ENCODE peak calls at places on chromosomes 4 and X, in eight cellular contexts. One of them, this sample, is unnamed. For H3K27me3 and H3K36me3, the result is how much of the 10 kb centered on the place peaks cover.

GRCh38 chr4:71870456-71870855 is 86.6 kb upstream of the GC start:
- DNase-seq in pancreas: no peak
- DNase-seq in left lung: no peak
- DNase-seq in stomach: no peak
- DNase-seq in heart right ventricle: no peak
- DNase-seq in endodermal cell: no peak
- DNase-seq in cardiac muscle cell: no peak
- DNase-seq in IMR-90: no peak
- DNase-seq in this sample: no peak

GRCh38 chr4:108135549-108136209 is 33.1 kb downstream of the LEF1 start:
- DNase-seq in cardiac muscle cell: no peak
- DNase-seq in IMR-90: no peak
- DNase-seq in heart right ventricle: no peak
- DNase-seq in pancreas: no peak
- DNase-seq in stomach: no peak
- DNase-seq in endodermal cell: peak
- DNase-seq in left lung: no peak
- DNase-seq in this sample: peak

GRCh38 chr4:42673084-42673429 is 16.2 kb upstream of the ATP8A1 start:
- DNase-seq in left lung: peak
- DNase-seq in endodermal cell: no peak
- DNase-seq in IMR-90: no peak
- DNase-seq in stomach: peak
- DNase-seq in heart right ventricle: peak
- DNase-seq in pancreas: no peak
- DNase-seq in cardiac muscle cell: peak
- DNase-seq in this sample: no peak

GRCh38 chr4:173538148-173538902 is 8.3 kb upstream of the HAND2 start:
- DNase-seq in endodermal cell: peak
- DNase-seq in pancreas: peak
- DNase-seq in left lung: no peak
- DNase-seq in stomach: no peak
- DNase-seq in IMR-90: no peak
- DNase-seq in cardiac muscle cell: peak
- DNase-seq in heart right ventricle: peak
- DNase-seq in this sample: no peak

GRCh38 chr4:53481586-53481985 is 104.1 kb downstream of the FIP1L1 start:
- DNase-seq in heart right ventricle: no peak
- DNase-seq in cardiac muscle cell: no peak
- DNase-seq in left lung: no peak
- DNase-seq in stomach: no peak
- DNase-seq in endodermal cell: no peak
- DNase-seq in pancreas: no peak
- DNase-seq in IMR-90: no peak
- DNase-seq in this sample: no peak

GRCh38 chr4:110154586-110154985 is 43.8 kb downstream of the ELOVL6 start:
- DNase-seq in left lung: no peak
- DNase-seq in IMR-90: no peak
- DNase-seq in stomach: no peak
- DNase-seq in endodermal cell: no peak
- DNase-seq in pancreas: no peak
- DNase-seq in heart right ventricle: no peak
- DNase-seq in cardiac muscle cell: no peak
- DNase-seq in this sample: no peak

GRCh38 chrX:131739823-131740222 is 195.9 kb downstream of the OR13H1 start:
- DNase-seq in pancreas: no peak
- DNase-seq in heart right ventricle: no peak
- DNase-seq in IMR-90: no peak
- DNase-seq in stomach: no peak
- DNase-seq in left lung: no peak
- DNase-seq in cardiac muscle cell: no peak
- DNase-seq in endodermal cell: no peak
- DNase-seq in this sample: no peak

GRCh38 chrX:4379071-4379470 is 665.6 kb upstream of the PRKX start:
- DNase-seq in heart right ventricle: no peak
- DNase-seq in left lung: no peak
- DNase-seq in cardiac muscle cell: no peak
- DNase-seq in IMR-90: no peak
- DNase-seq in endodermal cell: no peak
- DNase-seq in stomach: no peak
- DNase-seq in pancreas: no peak
- DNase-seq in this sample: no peak

GRCh38 chr4:122476126-122476525 is 19.6 kb upstream of the IL2 start:
- DNase-seq in pancreas: no peak
- DNase-seq in stomach: no peak
- DNase-seq in cardiac muscle cell: no peak
- DNase-seq in heart right ventricle: no peak
- DNase-seq in IMR-90: no peak
- DNase-seq in endodermal cell: no peak
- DNase-seq in left lung: no peak
- DNase-seq in this sample: no peak

GRCh38 chr4:91829531-91829930 is 474.2 kb upstream of the GRID2 start:
- DNase-seq in heart right ventricle: no peak
- DNase-seq in pancreas: no peak
- DNase-seq in left lung: no peak
- DNase-seq in IMR-90: no peak
- DNase-seq in cardiac muscle cell: no peak
- DNase-seq in endodermal cell: no peak
- DNase-seq in stomach: no peak
- DNase-seq in this sample: no peak

GRCh38 chr4:88419874-88420273 is 37.0 kb upstream of the HERC5 start:
- DNase-seq in endodermal cell: no peak
- DNase-seq in cardiac muscle cell: no peak
- DNase-seq in pancreas: no peak
- DNase-seq in stomach: no peak
- DNase-seq in heart right ventricle: no peak
- DNase-seq in left lung: no peak
- DNase-seq in IMR-90: no peak
- DNase-seq in this sample: no peak

GRCh38 chr4:109921384-109921808 is 8.7 kb downstream of the EGF start:
- DNase-seq in pancreas: no peak
- DNase-seq in heart right ventricle: no peak
- DNase-seq in left lung: no peak
- DNase-seq in cardiac muscle cell: no peak
- DNase-seq in IMR-90: peak
- DNase-seq in stomach: no peak
- DNase-seq in endodermal cell: peak
- DNase-seq in this sample: no peak

GRCh38 chr4:152616804-152617203 is 63.0 kb downstream of the TMEM154 start:
- DNase-seq in pancreas: no peak
- DNase-seq in stomach: no peak
- DNase-seq in heart right ventricle: no peak
- DNase-seq in endodermal cell: no peak
- DNase-seq in left lung: no peak
- DNase-seq in IMR-90: no peak
- DNase-seq in cardiac muscle cell: no peak
- DNase-seq in this sample: no peak

GRCh38 chr4:44668521-44668920 is 9.7 kb upstream of the GUF1 start:
- DNase-seq in heart right ventricle: no peak
- DNase-seq in stomach: no peak
- DNase-seq in IMR-90: no peak
- DNase-seq in cardiac muscle cell: no peak
- DNase-seq in pancreas: no peak
- DNase-seq in left lung: no peak
- DNase-seq in endodermal cell: no peak
- DNase-seq in this sample: no peak

GRCh38 chr4:3122081-3122563 is 47.6 kb downstream of the HTT start:
- DNase-seq in cardiac muscle cell: no peak
- DNase-seq in endodermal cell: no peak
- DNase-seq in IMR-90: peak
- DNase-seq in stomach: no peak
- DNase-seq in pancreas: no peak
- DNase-seq in left lung: no peak
- DNase-seq in heart right ventricle: no peak
- DNase-seq in this sample: no peak

GRCh38 chr4:3121596-3121995 is 47.1 kb downstream of the HTT start:
- DNase-seq in left lung: no peak
- DNase-seq in heart right ventricle: no peak
- DNase-seq in pancreas: no peak
- DNase-seq in cardiac muscle cell: no peak
- DNase-seq in endodermal cell: no peak
- DNase-seq in stomach: no peak
- DNase-seq in IMR-90: no peak
- DNase-seq in this sample: no peak

GRCh38 chr4:3124070-3124767 is 49.7 kb downstream of the HTT start:
- DNase-seq in endodermal cell: no peak
- DNase-seq in pancreas: no peak
- DNase-seq in heart right ventricle: no peak
- DNase-seq in cardiac muscle cell: no peak
- DNase-seq in left lung: no peak
- DNase-seq in stomach: no peak
- DNase-seq in IMR-90: no peak
- DNase-seq in this sample: no peak

GRCh38 chr4:3121110-3121509 is 46.6 kb downstream of the HTT start:
- DNase-seq in pancreas: no peak
- DNase-seq in cardiac muscle cell: no peak
- DNase-seq in stomach: no peak
- DNase-seq in left lung: no peak
- DNase-seq in endodermal cell: no peak
- DNase-seq in IMR-90: no peak
- DNase-seq in heart right ventricle: no peak
- DNase-seq in this sample: no peak

DNA sequence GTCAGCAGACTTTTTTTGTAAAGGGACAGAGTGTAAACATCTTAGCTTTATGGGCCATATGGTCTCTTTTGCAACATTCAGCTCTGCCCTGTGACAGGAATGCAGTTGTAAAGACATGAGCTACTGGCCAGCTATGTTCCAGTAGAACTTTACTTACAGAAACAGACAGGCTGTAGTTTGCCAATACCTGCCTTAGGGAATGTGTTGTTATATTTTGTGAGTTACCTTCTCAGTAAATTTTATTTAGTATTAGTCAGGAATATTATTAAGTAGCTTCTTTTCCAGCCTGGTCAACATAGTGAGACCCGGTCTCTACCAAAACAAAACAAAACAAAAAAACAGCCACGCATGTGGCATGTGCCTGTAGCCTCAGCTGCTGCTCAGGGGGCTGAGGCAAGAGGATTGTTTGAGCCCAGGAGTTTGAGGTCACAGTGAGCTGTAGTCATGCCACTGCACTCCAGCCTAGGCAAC is 48.8 kb downstream of the HTT start:
- DNase-seq in left lung: no peak
- DNase-seq in stomach: no peak
- DNase-seq in endodermal cell: no peak
- DNase-seq in cardiac muscle cell: no peak
- DNase-seq in heart right ventricle: no peak
- DNase-seq in pancreas: no peak
- DNase-seq in IMR-90: peak
- DNase-seq in this sample: no peak
- H3K27ac ChIP-seq in left lung: peak
- H3K27ac ChIP-seq in stomach: peak
- H3K27ac ChIP-seq in endodermal cell: peak
- H3K27ac ChIP-seq in cardiac muscle cell: peak
- H3K27ac ChIP-seq in heart right ventricle: peak
- H3K27ac ChIP-seq in pancreas: no peak
- H3K27ac ChIP-seq in IMR-90: peak
- H3K27ac ChIP-seq in this sample: no peak

DNA sequence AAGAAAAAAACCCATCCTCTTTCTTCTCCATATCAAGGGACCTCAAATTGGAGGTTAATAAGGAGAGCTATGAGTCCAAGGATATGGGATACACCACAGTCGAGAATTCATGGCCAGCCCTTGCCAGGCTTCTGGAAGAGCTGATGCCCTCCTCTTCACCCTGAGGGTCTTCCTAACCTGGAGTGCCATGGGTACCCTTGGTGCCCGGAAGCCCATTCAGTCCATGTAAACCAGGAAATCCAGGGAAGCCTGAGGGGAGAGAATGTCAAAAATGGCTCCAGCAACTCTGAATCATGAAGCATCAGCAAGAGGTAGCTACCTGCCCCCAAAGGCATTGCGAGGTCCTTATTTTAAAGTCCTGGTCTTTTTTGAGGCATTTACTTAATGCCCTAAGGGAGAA is 78.2 kb downstream of the ATG4A start:
- DNase-seq in IMR-90: no peak
- DNase-seq in endodermal cell: no peak
- DNase-seq in cardiac muscle cell: no peak
- DNase-seq in pancreas: no peak
- DNase-seq in heart right ventricle: no peak
- DNase-seq in left lung: no peak
- DNase-seq in stomach: no peak
- DNase-seq in this sample: no peak
- H3K27me3 ChIP-seq in IMR-90: under half
- H3K27me3 ChIP-seq in endodermal cell: under half
- H3K27me3 ChIP-seq in cardiac muscle cell: under half
- H3K27me3 ChIP-seq in pancreas: under half
- H3K27me3 ChIP-seq in heart right ventricle: under half
- H3K27me3 ChIP-seq in left lung: under half
- H3K27me3 ChIP-seq in stomach: under half
- H3K27me3 ChIP-seq in this sample: half or more

DNA sequence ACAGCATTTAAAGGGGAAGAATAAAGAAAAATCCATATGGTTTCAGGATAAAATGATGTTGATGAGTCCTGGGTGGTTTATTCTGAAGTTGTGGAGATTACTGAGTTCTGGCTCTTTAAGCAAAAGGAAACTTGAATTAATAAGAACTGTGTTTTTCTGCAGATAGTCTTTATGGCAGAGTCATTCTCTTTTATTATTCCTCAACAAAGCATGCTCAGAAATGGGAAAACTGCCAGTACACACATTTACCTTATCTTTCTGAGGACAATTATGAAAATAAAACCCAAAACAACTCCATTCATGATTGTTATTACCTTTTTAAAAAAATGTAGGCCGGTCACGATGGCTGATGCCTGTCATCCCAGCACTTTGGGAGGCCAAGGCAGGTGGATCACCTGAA is 58.5 kb downstream of the ADD1 start:
- DNase-seq in IMR-90: no peak
- DNase-seq in cardiac muscle cell: no peak
- DNase-seq in left lung: no peak
- DNase-seq in stomach: no peak
- DNase-seq in heart right ventricle: no peak
- DNase-seq in pancreas: no peak
- DNase-seq in endodermal cell: no peak
- DNase-seq in this sample: no peak
- H3K36me3 ChIP-seq in IMR-90: half or more
- H3K36me3 ChIP-seq in cardiac muscle cell: half or more
- H3K36me3 ChIP-seq in left lung: under half
- H3K36me3 ChIP-seq in stomach: half or more
- H3K36me3 ChIP-seq in heart right ventricle: half or more
- H3K36me3 ChIP-seq in pancreas: under half
- H3K36me3 ChIP-seq in endodermal cell: half or more
- H3K36me3 ChIP-seq in this sample: half or more

DNA sequence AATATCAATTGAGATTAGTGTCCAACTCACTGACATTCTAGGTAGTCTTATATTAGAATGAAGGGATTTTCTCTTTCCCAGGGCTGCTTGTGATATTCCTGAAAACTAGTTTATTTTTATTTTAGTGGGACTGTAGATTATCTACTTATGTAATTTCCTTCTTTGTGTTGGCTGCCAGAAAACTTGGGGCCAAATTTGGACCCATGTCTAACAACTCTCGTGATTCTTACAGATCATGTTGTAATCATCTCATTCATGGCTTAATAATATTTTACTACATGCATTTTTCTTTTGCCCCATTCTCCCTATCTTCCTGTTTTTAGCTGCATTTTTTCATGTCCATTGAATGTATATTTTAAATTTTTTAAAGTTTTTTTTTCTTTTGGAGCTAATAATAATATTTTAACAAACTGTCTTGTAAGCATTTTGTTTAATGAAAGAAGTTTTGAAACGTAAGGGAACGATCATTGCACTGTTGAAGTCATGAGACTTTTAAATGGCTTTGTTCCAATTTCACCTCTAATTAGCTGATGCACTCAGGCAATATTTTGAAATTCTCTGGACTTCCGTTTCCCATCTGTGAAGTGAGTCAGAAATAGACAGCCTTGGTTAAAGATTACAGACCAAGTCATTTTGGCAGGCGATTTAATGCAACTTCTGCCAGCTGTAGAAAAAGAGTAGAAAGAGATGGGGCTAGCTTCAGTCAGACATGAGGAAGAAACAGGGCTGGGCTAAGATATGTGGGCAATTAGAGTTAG is 14.3 kb upstream of the TDO2 start:
- DNase-seq in cardiac muscle cell: no peak
- DNase-seq in IMR-90: peak
- DNase-seq in heart right ventricle: peak
- DNase-seq in pancreas: no peak
- DNase-seq in stomach: no peak
- DNase-seq in endodermal cell: no peak
- DNase-seq in left lung: no peak
- DNase-seq in this sample: no peak
- H3K27ac ChIP-seq in cardiac muscle cell: no peak
- H3K27ac ChIP-seq in IMR-90: no peak
- H3K27ac ChIP-seq in heart right ventricle: no peak
- H3K27ac ChIP-seq in pancreas: peak
- H3K27ac ChIP-seq in stomach: no peak
- H3K27ac ChIP-seq in endodermal cell: no peak
- H3K27ac ChIP-seq in left lung: no peak
- H3K27ac ChIP-seq in this sample: no peak

This sample was measured in WERI-Rb-1.